ENCODE peak calls at places on chromosomes 2 and 18, in five cellular contexts. E is H1, K is transverse colon, O is upper lobe of left lung, S is GM23338. J is an unnamed sample.
A peak's percentile ranks its signal among the peaks of the same experiment; 100 is the strongest.

GRCh38 chr2:71530246-71530986 is 77.1 kb downstream of the DYSF start:
- DNase-seq in E (peak; percentile 33), K (no peak), O (no peak), S (peak; percentile 82), J (no peak)

GRCh38 chr2:168538534-168538933 is 82.5 kb downstream of the CERS6 start:
- DNase-seq in E (no peak), K (no peak), O (no peak), S (no peak), J (no peak)

GRCh38 chr18:23617412-23618009 is 31.2 kb upstream of the NPC1 start:
- DNase-seq in E (no peak), K (no peak), O (no peak), S (no peak), J (no peak)

GRCh38 chr18:7872569-7872968 is 305.5 kb downstream of the PTPRM start:
- DNase-seq in E (no peak), K (no peak), O (no peak), S (no peak), J (no peak)

GRCh38 chr2:205734436-205734835 is 52.1 kb downstream of the NRP2 start:
- DNase-seq in E (no peak), K (no peak), O (no peak), S (peak; percentile 73), J (no peak)

GRCh38 chr2:39007875-39008504 is 112.9 kb downstream of the SOS1 start:
- DNase-seq in E (no peak), K (no peak), O (no peak), S (peak; percentile 50), J (no peak)

GRCh38 chr2:2656046-2656715 is 325.1 kb upstream of the MYT1L start:
- DNase-seq in E (no peak), K (no peak), O (peak; percentile 44), S (no peak), J (peak; percentile 75)

GRCh38 chr2:903223-903900 is 47.3 kb upstream of the SNTG2 start:
- DNase-seq in E (no peak), K (no peak), O (no peak), S (no peak), J (no peak)

GRCh38 chr2:240963376-240964220 is 34.8 kb upstream of the SNED1 start:
- DNase-seq in E (no peak), K (no peak), O (peak; percentile 76), S (no peak), J (peak; percentile 73)

GRCh38 chr2:119647440-119648169 is 31.4 kb upstream of the TMEM177 start:
- DNase-seq in E (no peak), K (peak; percentile 24), O (no peak), S (no peak), J (no peak)

GRCh38 chr2:65537651-65538385 is 105.4 kb upstream of the SPRED2 start:
- DNase-seq in E (no peak), K (no peak), O (no peak), S (no peak), J (no peak)

GRCh38 chr2:15159751-15160177 is 401.4 kb downstream of the NBAS start:
- DNase-seq in E (no peak), K (no peak), O (no peak), S (peak; percentile 78), J (no peak)

GRCh38 chr2:127733816-127734537 is 32.7 kb downstream of the SFT2D3 start:
- DNase-seq in E (no peak), K (no peak), O (no peak), S (no peak), J (no peak)

GRCh38 chr18:64330161-64330560 is 181.3 kb upstream of the LINC00305 start:
- DNase-seq in E (no peak), K (no peak), O (no peak), S (peak; percentile 58), J (no peak)

GRCh38 chr2:69811018-69811417 is 18.4 kb upstream of the GMCL1 start:
- DNase-seq in E (no peak), K (no peak), O (no peak), S (no peak), J (no peak)

GRCh38 chr2:236342507-236342906 is 78.3 kb upstream of the ASB18 start:
- DNase-seq in E (no peak), K (no peak), O (peak; percentile 58), S (no peak), J (no peak)

GRCh38 chr2:54015809-54016703 is 45.3 kb upstream of the PSME4 start:
- DNase-seq in E (no peak), K (no peak), O (no peak), S (no peak), J (no peak)

GRCh38 chr2:197838036-197838435 is 33.6 kb downstream of the PLCL1 start:
- DNase-seq in E (no peak), K (no peak), O (no peak), S (no peak), J (no peak)

GRCh38 chr2:95025406-95026319 is at the start of gene MAL:
- DNase-seq in E (no peak), K (no peak), O (peak; percentile 88), S (peak; percentile 84), J (no peak)

GRCh38 chr2:165369131-165369935 is 100.2 kb upstream of the CSRNP3 start:
- DNase-seq in E (peak; percentile 9), K (no peak), O (no peak), S (peak; percentile 72), J (no peak)

GRCh38 chr2:231093956-231094355 is 30.9 kb downstream of the HTR2B start:
- DNase-seq in E (no peak), K (peak; percentile 44), O (no peak), S (no peak), J (no peak)

GRCh38 chr2:237315170-237315880 is 98.6 kb downstream of the COL6A3 start:
- DNase-seq in E (no peak), K (peak; percentile 76), O (peak; percentile 64), S (peak; percentile 20), J (no peak)

GRCh38 chr18:5963267-5963666 is 67.9 kb upstream of the TMEM200C start:
- DNase-seq in E (no peak), K (no peak), O (peak; percentile 47), S (no peak), J (no peak)

GRCh38 chr2:199738723-199739412 is 112.1 kb downstream of the FTCDNL1 start:
- DNase-seq in E (no peak), K (no peak), O (no peak), S (no peak), J (no peak)

GRCh38 chr18:79912994-79913831 is 38.2 kb downstream of the SLC66A2 start:
- DNase-seq in E (no peak), K (no peak), O (peak; percentile 71), S (no peak), J (peak; percentile 65)

GRCh38 chr2:152335016-152335850 is at the start of gene FMNL2:
- DNase-seq in E (peak; percentile 57), K (peak; percentile 88), O (peak; percentile 96), S (peak; percentile 95), J (peak; percentile 91)

GRCh38 chr2:6078414-6078813 is 386.2 kb downstream of the SOX11 start:
- DNase-seq in E (no peak), K (no peak), O (no peak), S (no peak), J (no peak)

GRCh38 chr2:239002960-239003932 is 155.4 kb downstream of the TWIST2 start:
- DNase-seq in E (no peak), K (no peak), O (peak; percentile 45), S (no peak), J (peak; percentile 54)

GRCh38 chr2:20632446-20632990 is 18.4 kb downstream of the HS1BP3 start:
- DNase-seq in E (no peak), K (no peak), O (no peak), S (no peak), J (no peak)

GRCh38 chr2:105880637-105881036 is 135.9 kb downstream of the NCK2 start:
- DNase-seq in E (no peak), K (no peak), O (no peak), S (no peak), J (no peak)

GRCh38 chr18:77300579-77300978 is 50.9 kb downstream of the GALR1 start:
- DNase-seq in E (no peak), K (no peak), O (no peak), S (no peak), J (no peak)

GRCh38 chr2:120531863-120532600 is 186.1 kb downstream of the INHBB start:
- DNase-seq in E (no peak), K (no peak), O (no peak), S (no peak), J (peak; percentile 66)

GRCh38 chr2:121907905-121908304 is 152.5 kb downstream of the TSN start:
- DNase-seq in E (no peak), K (no peak), O (no peak), S (no peak), J (no peak)

GRCh38 chr2:74544634-74545033 is 9.1 kb downstream of the LOXL3 start:
- DNase-seq in E (no peak), K (no peak), O (no peak), S (no peak), J (no peak)

GRCh38 chr2:58614259-58614658 is 373.1 kb upstream of the FANCL start:
- DNase-seq in E (no peak), K (no peak), O (no peak), S (no peak), J (no peak)
- TF ChIP-seq POLR2AphosphoS5 in E (no peak), K (no peak), O (no peak), S (no peak), J (no peak)

DNA sequence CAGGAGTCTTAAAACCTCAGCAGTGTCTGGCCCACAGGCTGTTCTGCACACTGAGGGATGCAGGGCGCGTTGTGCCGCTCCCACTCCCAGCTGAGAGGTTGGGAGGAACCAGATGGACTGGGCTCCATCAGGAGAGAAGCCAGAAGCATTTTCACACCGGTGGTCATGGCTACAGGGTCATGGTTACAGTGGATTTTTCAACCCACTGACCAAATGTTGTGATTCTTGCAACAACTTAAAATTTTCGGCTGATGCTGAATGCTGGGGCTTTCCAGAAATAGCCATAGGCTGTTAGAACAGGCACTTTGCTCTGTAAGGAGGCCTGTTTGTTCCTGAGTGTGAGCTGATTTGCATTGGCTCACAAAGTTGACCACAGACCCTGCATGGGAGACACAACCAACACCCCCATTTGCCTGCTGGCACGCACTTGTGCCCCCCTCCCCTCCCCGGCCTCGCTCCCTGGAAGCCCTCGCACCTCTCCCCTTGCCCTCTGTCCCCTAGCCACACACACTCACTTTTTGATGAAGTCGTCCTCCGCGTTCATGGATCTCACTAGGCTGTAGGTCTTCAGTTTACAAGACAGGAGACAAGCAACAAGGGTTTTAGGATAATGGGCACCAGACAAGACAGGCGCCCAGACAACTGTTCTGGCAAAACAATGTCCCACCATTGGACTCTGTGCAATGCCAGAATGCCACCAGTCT is 3.4 kb downstream of the LPIN1 start:
- DNase-seq in E (no peak), K (peak; percentile 53), O (no peak), S (no peak), J (peak; percentile 80)
- H3K4me1 ChIP-seq in E (peaks cover 8% of the 10 kb centered on the region), K (peaks cover 43% of the 10 kb centered on the region), O (peaks cover 67% of the 10 kb centered on the region), S (peaks cover 20% of the 10 kb centered on the region), J (peaks cover 94% of the 10 kb centered on the region)

GRCh38 chr2:216222650-216223352 is 113.7 kb downstream of the XRCC5 start:
- DNase-seq in E (no peak), K (no peak), O (no peak), S (peak; percentile 63), J (no peak)
- TF ChIP-seq CTCF in E (peak; percentile 76), K (no peak), O (peak; percentile 7), S (peak; percentile 75), J (no peak)

GRCh38 chr18:393558-393957 is 106.9 kb downstream of the COLEC12 start:
- DNase-seq in E (no peak), K (no peak), O (no peak), S (no peak), J (no peak)
- TF ChIP-seq POLR2AphosphoS5 in E (no peak), K (no peak), O (no peak), S (no peak), J (no peak)

J was measured in spleen.